ENCODE peak calls at places on chromosomes 13 and 19, in five cellular contexts. J is K562, T is GM12878, O is SK-N-SH, I is HepG2. U is an unnamed sample.
A peak's percentile ranks its signal among the peaks of the same experiment; 100 is the strongest.

GRCh38 chr13:27556109-27556508 is 64.2 kb downstream of the LNX2 start:
- DNase-seq in T (no peak), O (no peak), I (no peak), J (no peak), U (no peak)

GRCh38 chr19:12939292-12939606 is 840 bp downstream of the CALR start:
- DNase-seq in J (no peak), I (no peak), O (no peak), T (no peak), U (no peak)

GRCh38 chr19:48069435-48069834 is 25.6 kb upstream of the CABP5 start:
- DNase-seq in O (no peak), T (no peak), J (no peak), I (no peak), U (peak; percentile 20)

GRCh38 chr19:55494172-55494761 is 6.0 kb downstream of the SSC5D start:
- DNase-seq in O (no peak), J (peak; percentile 68), T (no peak), I (no peak), U (no peak)

GRCh38 chr19:30406220-30406944 is 34.2 kb downstream of the ZNF536 start:
- DNase-seq in I (peak; percentile 10), O (peak; percentile 56), T (no peak), J (peak; percentile 15), U (peak; percentile 68)

GRCh38 chr19:29806098-29806866 is 5.5 kb upstream of the CCNE1 start:
- DNase-seq in T (no peak), I (peak; percentile 52), O (peak; percentile 67), J (peak; percentile 82), U (peak; percentile 59)

GRCh38 chr19:49433240-49433901 is 8.0 kb downstream of the SLC17A7 start:
- DNase-seq in I (no peak), J (no peak), O (no peak), T (no peak), U (no peak)

GRCh38 chr13:86757236-86757978 is 913.8 kb upstream of the SLITRK5 start:
- DNase-seq in T (no peak), J (no peak), I (no peak), O (no peak), U (no peak)

GRCh38 chr19:8161135-8161646 is 11.8 kb upstream of the FBN3 start:
- DNase-seq in O (peak; percentile 40), J (peak; percentile 81), T (peak; percentile 39), I (peak; percentile 65), U (peak; percentile 31)

GRCh38 chr13:80341098-80341701 is at the start of gene SPRY2:
- DNase-seq in O (peak; percentile 92), T (no peak), J (peak; percentile 78), I (peak; percentile 94), U (peak; percentile 95)
- TF ChIP-seq FOXM1 in O (peak; percentile 69), T (no peak), J (no peak), I (no peak), U (no peak)

GRCh38 chr13:98214707-98215106 is 37.6 kb upstream of the RNF113B start:
- DNase-seq in I (no peak), J (no peak), T (no peak), O (no peak), U (no peak)
- TF ChIP-seq FOXM1 in I (no peak), J (no peak), T (no peak), O (no peak), U (no peak)

GRCh38 chr13:113187263-113187669 is 21.2 kb downstream of the PCID2 start:
- DNase-seq in T (no peak), O (peak; percentile 45), J (peak; percentile 68), I (peak; percentile 83), U (peak; percentile 9)
- TF ChIP-seq FOXM1 in T (no peak), O (peak; percentile 55), J (no peak), I (no peak), U (no peak)

GRCh38 chr13:19864018-19864338 is 529 bp upstream of the ZMYM5 start:
- DNase-seq in O (peak; percentile 75), T (no peak), J (peak; percentile 61), I (no peak), U (peak; percentile 27)
- TF ChIP-seq FOXM1 in O (peak; percentile 35), T (no peak), J (no peak), I (no peak), U (no peak)

GRCh38 chr13:72221276-72221962 is 354.4 kb upstream of the DACH1 start:
- DNase-seq in O (no peak), T (no peak), J (peak; percentile 4), I (peak; percentile 28), U (peak; percentile 94)
- TF ChIP-seq FOXM1 in O (no peak), T (no peak), J (no peak), I (no peak), U (no peak)